ENCODE peak calls at places on chromosomes 16 and 17, in seven cellular contexts. Z is GM23338, Q is GM23248, S is neural progenitor cell, R is MM.1S, O is PC-3, D is hepatocyte. K is an unnamed sample.

GRCh38 chr16:10037771-10038170 is 144.5 kb downstream of the GRIN2A start:
- DNase-seq in Z (no peak), Q (no peak), S (peak; percentile 46), R (no peak), O (peak; percentile 7), D (no peak), K (no peak)

GRCh38 chr16:80084614-80085013 is 456.2 kb upstream of the DYNLRB2 start:
- DNase-seq in Z (peak; percentile 85), Q (peak; percentile 66), S (peak; percentile 87), R (peak; percentile 31), O (peak; percentile 26), D (peak; percentile 88), K (no peak)

GRCh38 chr17:43444223-43445008 is 39.4 kb upstream of the DHX8 start:
- DNase-seq in Z (no peak), Q (no peak), S (no peak), R (no peak), O (no peak), D (no peak), K (no peak)

GRCh38 chr17:74954665-74955421 is 17.7 kb downstream of the HID1 start:
- DNase-seq in Z (no peak), Q (no peak), S (no peak), R (no peak), O (no peak), D (no peak), K (no peak)

GRCh38 chr17:40098846-40099626 is 1.4 kb downstream of the NR1D1 start:
- DNase-seq in Z (peak; percentile 99), Q (peak; percentile 100), S (peak; percentile 95), R (peak; percentile 99), O (peak; percentile 94), D (peak; percentile 98), K (peak; percentile 99)

GRCh38 chr17:66406701-66407644 is 104.6 kb downstream of the PRKCA start:
- DNase-seq in Z (no peak), Q (no peak), S (no peak), R (no peak), O (no peak), D (no peak), K (no peak)

GRCh38 chr16:6835516-6835915 is 497.1 kb upstream of the RBFOX1 start:
- DNase-seq in Z (no peak), Q (no peak), S (no peak), R (no peak), O (no peak), D (no peak), K (no peak)

GRCh38 chr16:64362193-64362592 is 759.7 kb downstream of the CDH11 start:
- DNase-seq in Z (no peak), Q (peak; percentile 72), S (no peak), R (no peak), O (peak; percentile 77), D (no peak), K (no peak)

GRCh38 chr16:1333149-1333812 is at the start of gene BAIAP3:
- DNase-seq in Z (peak; percentile 77), Q (peak; percentile 75), S (peak; percentile 77), R (no peak), O (peak; percentile 27), D (peak; percentile 81), K (no peak)

GRCh38 chr17:75090871-75091854 is 3.4 kb downstream of the SLC16A5 start:
- DNase-seq in Z (no peak), Q (no peak), S (no peak), R (no peak), O (no peak), D (no peak), K (no peak)

GRCh38 chr17:66753126-66753920 is 81.6 kb upstream of the CACNG5 start:
- DNase-seq in Z (no peak), Q (no peak), S (peak; percentile 39), R (no peak), O (no peak), D (no peak), K (no peak)

GRCh38 chr16:84808812-84809211 is 11.0 kb upstream of the CRISPLD2 start:
- DNase-seq in Z (no peak), Q (no peak), S (no peak), R (no peak), O (no peak), D (no peak), K (no peak)

GRCh38 chr17:17766351-17767095 is 70.3 kb downstream of the SREBF1 start:
- DNase-seq in Z (no peak), Q (no peak), S (peak; percentile 38), R (no peak), O (no peak), D (no peak), K (no peak)

GRCh38 chr17:57991537-57991936 is 3.5 kb upstream of the VEZF1 start:
- DNase-seq in Z (no peak), Q (no peak), S (no peak), R (no peak), O (no peak), D (no peak), K (no peak)
- TF ChIP-seq EZH2phosphoT487 in Z (no peak), Q (no peak), S (no peak), R (no peak), O (no peak), D (no peak), K (no peak)

GRCh38 chr17:2852211-2852610 is 56.0 kb downstream of the RAP1GAP2 start:
- DNase-seq in Z (no peak), Q (no peak), S (no peak), R (no peak), O (no peak), D (no peak), K (no peak)

GRCh38 chr17:2853722-2854580 is 57.7 kb downstream of the RAP1GAP2 start:
- DNase-seq in Z (peak; percentile 60), Q (peak; percentile 63), S (peak; percentile 70), R (no peak), O (peak; percentile 34), D (peak; percentile 74), K (no peak)

GRCh38 chr17:2853111-2853721 is 57.0 kb downstream of the RAP1GAP2 start:
- DNase-seq in Z (peak; percentile 74), Q (peak; percentile 76), S (peak; percentile 72), R (no peak), O (peak; percentile 45), D (peak; percentile 61), K (no peak)

GRCh38 chr17:2851615-2852014 is 55.4 kb downstream of the RAP1GAP2 start:
- DNase-seq in Z (no peak), Q (no peak), S (no peak), R (no peak), O (no peak), D (no peak), K (no peak)

DNA sequence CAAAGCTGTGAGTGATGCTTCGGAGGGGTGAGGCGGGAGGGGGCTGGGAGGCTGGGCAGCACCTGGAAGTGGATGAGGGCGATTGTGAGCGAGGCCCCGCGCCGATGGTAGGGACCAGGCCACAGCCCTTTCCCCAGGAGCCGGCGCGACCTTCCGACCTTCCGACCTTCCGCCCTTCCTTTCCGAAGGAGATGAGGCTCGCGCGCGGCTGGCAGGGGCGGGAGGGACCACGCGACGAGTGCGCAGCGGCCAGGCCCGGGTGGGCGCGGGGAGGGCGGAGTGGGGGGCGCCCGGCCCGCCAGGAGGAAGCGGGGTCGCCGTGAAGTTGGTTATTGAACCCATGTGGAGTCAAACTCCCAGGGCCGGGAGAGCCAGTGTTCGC is 56.5 kb downstream of the RAP1GAP2 start:
- DNase-seq in Z (peak; percentile 73), Q (no peak), S (peak; percentile 66), R (no peak), O (no peak), D (no peak), K (no peak)
- TF ChIP-seq EZH2 in Z (no peak), Q (no peak), S (peak; percentile 86), R (no peak), O (no peak), D (no peak), K (no peak)

DNA sequence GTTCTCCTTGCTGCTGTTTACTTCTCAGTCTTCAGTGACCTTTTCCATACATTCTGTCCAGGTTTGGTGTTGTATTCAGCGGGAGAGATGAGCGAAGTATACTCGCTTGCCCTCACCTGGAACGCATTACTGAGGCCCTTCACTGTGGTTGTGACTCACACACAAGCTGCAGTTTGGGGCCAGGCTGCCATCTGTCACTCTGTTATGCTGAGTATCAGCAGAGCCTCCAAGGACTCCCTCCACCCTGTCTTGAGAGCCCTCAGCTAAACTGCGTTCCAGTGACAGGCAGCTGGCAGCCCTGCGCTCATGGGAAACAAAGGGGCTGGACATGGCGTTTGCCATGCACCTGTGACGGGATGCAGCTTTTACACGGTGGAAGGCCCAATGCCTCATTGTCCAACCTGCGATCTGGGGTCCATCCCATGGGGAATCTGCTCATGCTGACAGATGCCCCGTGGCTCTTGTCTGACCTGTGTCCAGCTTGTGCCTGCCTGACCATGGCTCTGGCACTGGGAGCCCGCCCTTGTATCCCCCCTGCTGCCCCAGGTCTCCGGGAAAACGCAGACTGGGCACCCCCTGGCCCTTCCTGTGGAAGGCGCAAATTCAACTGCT is 6.5 kb upstream of the ZNF778 start:
- DNase-seq in Z (no peak), Q (peak; percentile 66), S (no peak), R (no peak), O (no peak), D (no peak), K (no peak)
- H3K4me2 ChIP-seq in Z (no peak overlapping the region), Q (no peak overlapping the region), S (no peak overlapping the region), R (no peak overlapping the region), O (no peak overlapping the region), D (no peak overlapping the region), K (no peak overlapping the region)

GRCh38 chr17:77178586-77178985 is 37.8 kb downstream of the SEC14L1 start:
- DNase-seq in Z (no peak), Q (no peak), S (no peak), R (no peak), O (no peak), D (no peak), K (no peak)
- TF ChIP-seq EZH2phosphoT487 in Z (no peak), Q (no peak), S (no peak), R (no peak), O (no peak), D (no peak), K (no peak)

K was measured in HCT116.